ENCODE peak calls at places on chromosomes 7 and 10, in seven cellular contexts. One of them, this sample, is unnamed.

GRCh38 chr10:14602807-14603538 is 171.7 kb downstream of the FAM107B start:
- DNase-seq in NCI-H2107: no peak
- DNase-seq in stimulated activated CD8-positive, alpha-beta memory T cell treated with anti-CD3 and anti-CD28 coated beads, Interleukin-7, amount 100 ng/mL, for 4 hours: no peak
- DNase-seq in posterior vena cava: no peak
- DNase-seq in T-helper 9 cell: no peak
- DNase-seq in NCI-H1436 treated with DMSO at 0.1 percent for 48 hours: no peak
- DNase-seq in midbrain: no peak
- DNase-seq in this sample: no peak

GRCh38 chr7:134750083-134751062 is 29.1 kb upstream of the CALD1 start:
- DNase-seq in T-helper 9 cell: peak; percentile 69
- DNase-seq in stimulated activated CD8-positive, alpha-beta memory T cell treated with anti-CD3 and anti-CD28 coated beads, Interleukin-7, amount 100 ng/mL, for 4 hours: peak; percentile 34
- DNase-seq in posterior vena cava: no peak
- DNase-seq in NCI-H1436 treated with DMSO at 0.1 percent for 48 hours: no peak
- DNase-seq in midbrain: peak; percentile 41
- DNase-seq in NCI-H2107: no peak
- DNase-seq in this sample: peak; percentile 59

GRCh38 chr10:130171196-130171595 is 35.0 kb downstream of the GLRX3 start:
- DNase-seq in midbrain: no peak
- DNase-seq in posterior vena cava: no peak
- DNase-seq in stimulated activated CD8-positive, alpha-beta memory T cell treated with anti-CD3 and anti-CD28 coated beads, Interleukin-7, amount 100 ng/mL, for 4 hours: no peak
- DNase-seq in T-helper 9 cell: no peak
- DNase-seq in NCI-H1436 treated with DMSO at 0.1 percent for 48 hours: no peak
- DNase-seq in NCI-H2107: no peak
- DNase-seq in this sample: no peak

GRCh38 chr7:107946881-107947280 is 55.9 kb downstream of the DLD start:
- DNase-seq in stimulated activated CD8-positive, alpha-beta memory T cell treated with anti-CD3 and anti-CD28 coated beads, Interleukin-7, amount 100 ng/mL, for 4 hours: no peak
- DNase-seq in midbrain: no peak
- DNase-seq in NCI-H2107: no peak
- DNase-seq in NCI-H1436 treated with DMSO at 0.1 percent for 48 hours: no peak
- DNase-seq in posterior vena cava: no peak
- DNase-seq in T-helper 9 cell: no peak
- DNase-seq in this sample: no peak

GRCh38 chr10:123766761-123767160 is 100.6 kb downstream of the GPR26 start:
- DNase-seq in T-helper 9 cell: no peak
- DNase-seq in stimulated activated CD8-positive, alpha-beta memory T cell treated with anti-CD3 and anti-CD28 coated beads, Interleukin-7, amount 100 ng/mL, for 4 hours: no peak
- DNase-seq in midbrain: no peak
- DNase-seq in NCI-H1436 treated with DMSO at 0.1 percent for 48 hours: no peak
- DNase-seq in posterior vena cava: no peak
- DNase-seq in NCI-H2107: no peak
- DNase-seq in this sample: no peak

GRCh38 chr7:147483634-147484292 is 1106.8 kb upstream of the C7orf33 start:
- DNase-seq in NCI-H2107: no peak
- DNase-seq in stimulated activated CD8-positive, alpha-beta memory T cell treated with anti-CD3 and anti-CD28 coated beads, Interleukin-7, amount 100 ng/mL, for 4 hours: no peak
- DNase-seq in T-helper 9 cell: no peak
- DNase-seq in posterior vena cava: no peak
- DNase-seq in midbrain: no peak
- DNase-seq in NCI-H1436 treated with DMSO at 0.1 percent for 48 hours: no peak
- DNase-seq in this sample: no peak

GRCh38 chr7:25851332-25852248 is 300.4 kb upstream of the NFE2L3 start:
- DNase-seq in posterior vena cava: peak; percentile 93
- DNase-seq in NCI-H1436 treated with DMSO at 0.1 percent for 48 hours: no peak
- DNase-seq in stimulated activated CD8-positive, alpha-beta memory T cell treated with anti-CD3 and anti-CD28 coated beads, Interleukin-7, amount 100 ng/mL, for 4 hours: no peak
- DNase-seq in T-helper 9 cell: no peak
- DNase-seq in NCI-H2107: peak; percentile 80
- DNase-seq in midbrain: peak; percentile 89
- DNase-seq in this sample: peak; percentile 87

GRCh38 chr7:50367570-50367969 is 63.1 kb downstream of the IKZF1 start:
- DNase-seq in stimulated activated CD8-positive, alpha-beta memory T cell treated with anti-CD3 and anti-CD28 coated beads, Interleukin-7, amount 100 ng/mL, for 4 hours: no peak
- DNase-seq in midbrain: no peak
- DNase-seq in NCI-H2107: no peak
- DNase-seq in T-helper 9 cell: no peak
- DNase-seq in NCI-H1436 treated with DMSO at 0.1 percent for 48 hours: no peak
- DNase-seq in posterior vena cava: no peak
- DNase-seq in this sample: no peak

GRCh38 chr7:19113855-19114590 is 3.4 kb downstream of the TWIST1 start:
- DNase-seq in T-helper 9 cell: no peak
- DNase-seq in posterior vena cava: no peak
- DNase-seq in NCI-H1436 treated with DMSO at 0.1 percent for 48 hours: no peak
- DNase-seq in midbrain: no peak
- DNase-seq in stimulated activated CD8-positive, alpha-beta memory T cell treated with anti-CD3 and anti-CD28 coated beads, Interleukin-7, amount 100 ng/mL, for 4 hours: no peak
- DNase-seq in NCI-H2107: no peak
- DNase-seq in this sample: no peak

GRCh38 chr10:43574035-43574892 is at the start of gene ZNF239:
- DNase-seq in posterior vena cava: peak; percentile 97
- DNase-seq in midbrain: peak; percentile 88
- DNase-seq in T-helper 9 cell: peak; percentile 62
- DNase-seq in NCI-H1436 treated with DMSO at 0.1 percent for 48 hours: no peak
- DNase-seq in NCI-H2107: no peak
- DNase-seq in stimulated activated CD8-positive, alpha-beta memory T cell treated with anti-CD3 and anti-CD28 coated beads, Interleukin-7, amount 100 ng/mL, for 4 hours: peak; percentile 73
- DNase-seq in this sample: peak; percentile 91

GRCh38 chr10:44510716-44511115 is 125.8 kb upstream of the CXCL12 start:
- DNase-seq in stimulated activated CD8-positive, alpha-beta memory T cell treated with anti-CD3 and anti-CD28 coated beads, Interleukin-7, amount 100 ng/mL, for 4 hours: no peak
- DNase-seq in posterior vena cava: no peak
- DNase-seq in T-helper 9 cell: no peak
- DNase-seq in midbrain: no peak
- DNase-seq in NCI-H2107: no peak
- DNase-seq in NCI-H1436 treated with DMSO at 0.1 percent for 48 hours: no peak
- DNase-seq in this sample: no peak

GRCh38 chr10:72027498-72027897 is 60.9 kb downstream of the SPOCK2 start:
- DNase-seq in posterior vena cava: no peak
- DNase-seq in NCI-H2107: no peak
- DNase-seq in midbrain: no peak
- DNase-seq in T-helper 9 cell: no peak
- DNase-seq in stimulated activated CD8-positive, alpha-beta memory T cell treated with anti-CD3 and anti-CD28 coated beads, Interleukin-7, amount 100 ng/mL, for 4 hours: no peak
- DNase-seq in NCI-H1436 treated with DMSO at 0.1 percent for 48 hours: no peak
- DNase-seq in this sample: no peak

GRCh38 chr7:83468251-83468739 is 180.6 kb downstream of the SEMA3E start:
- DNase-seq in NCI-H1436 treated with DMSO at 0.1 percent for 48 hours: peak; percentile 31
- DNase-seq in midbrain: peak; percentile 60
- DNase-seq in T-helper 9 cell: no peak
- DNase-seq in posterior vena cava: peak; percentile 92
- DNase-seq in stimulated activated CD8-positive, alpha-beta memory T cell treated with anti-CD3 and anti-CD28 coated beads, Interleukin-7, amount 100 ng/mL, for 4 hours: no peak
- DNase-seq in NCI-H2107: peak; percentile 24
- DNase-seq in this sample: peak; percentile 83

GRCh38 chr7:50507898-50508470 is 57.2 kb downstream of the DDC start:
- DNase-seq in midbrain: no peak
- DNase-seq in NCI-H1436 treated with DMSO at 0.1 percent for 48 hours: peak; percentile 81
- DNase-seq in T-helper 9 cell: no peak
- DNase-seq in stimulated activated CD8-positive, alpha-beta memory T cell treated with anti-CD3 and anti-CD28 coated beads, Interleukin-7, amount 100 ng/mL, for 4 hours: no peak
- DNase-seq in posterior vena cava: no peak
- DNase-seq in NCI-H2107: peak; percentile 89
- DNase-seq in this sample: no peak

GRCh38 chr7:88928266-88928665 is 132.7 kb upstream of the TEX47 start:
- DNase-seq in stimulated activated CD8-positive, alpha-beta memory T cell treated with anti-CD3 and anti-CD28 coated beads, Interleukin-7, amount 100 ng/mL, for 4 hours: no peak
- DNase-seq in NCI-H1436 treated with DMSO at 0.1 percent for 48 hours: no peak
- DNase-seq in T-helper 9 cell: no peak
- DNase-seq in NCI-H2107: no peak
- DNase-seq in midbrain: no peak
- DNase-seq in posterior vena cava: no peak
- DNase-seq in this sample: no peak

GRCh38 chr10:70132098-70133029 is at the start of gene AIFM2:
- DNase-seq in midbrain: no peak
- DNase-seq in NCI-H1436 treated with DMSO at 0.1 percent for 48 hours: no peak
- DNase-seq in posterior vena cava: peak; percentile 92
- DNase-seq in T-helper 9 cell: peak; percentile 14
- DNase-seq in NCI-H2107: no peak
- DNase-seq in stimulated activated CD8-positive, alpha-beta memory T cell treated with anti-CD3 and anti-CD28 coated beads, Interleukin-7, amount 100 ng/mL, for 4 hours: no peak
- DNase-seq in this sample: no peak

GRCh38 chr10:129877773-129878371 is 86.2 kb downstream of the EBF3 start:
- DNase-seq in NCI-H2107: no peak
- DNase-seq in stimulated activated CD8-positive, alpha-beta memory T cell treated with anti-CD3 and anti-CD28 coated beads, Interleukin-7, amount 100 ng/mL, for 4 hours: peak; percentile 3
- DNase-seq in posterior vena cava: no peak
- DNase-seq in midbrain: no peak
- DNase-seq in T-helper 9 cell: peak; percentile 11
- DNase-seq in NCI-H1436 treated with DMSO at 0.1 percent for 48 hours: no peak
- DNase-seq in this sample: no peak

GRCh38 chr10:28612877-28613276 is 64.4 kb upstream of the BAMBI start:
- DNase-seq in midbrain: no peak
- DNase-seq in stimulated activated CD8-positive, alpha-beta memory T cell treated with anti-CD3 and anti-CD28 coated beads, Interleukin-7, amount 100 ng/mL, for 4 hours: no peak
- DNase-seq in T-helper 9 cell: no peak
- DNase-seq in NCI-H1436 treated with DMSO at 0.1 percent for 48 hours: no peak
- DNase-seq in posterior vena cava: no peak
- DNase-seq in NCI-H2107: no peak
- DNase-seq in this sample: no peak

GRCh38 chr10:129754211-129755050 is 209.6 kb downstream of the EBF3 start:
- DNase-seq in NCI-H2107: no peak
- DNase-seq in posterior vena cava: peak; percentile 30
- DNase-seq in NCI-H1436 treated with DMSO at 0.1 percent for 48 hours: no peak
- DNase-seq in stimulated activated CD8-positive, alpha-beta memory T cell treated with anti-CD3 and anti-CD28 coated beads, Interleukin-7, amount 100 ng/mL, for 4 hours: no peak
- DNase-seq in midbrain: no peak
- DNase-seq in T-helper 9 cell: no peak
- DNase-seq in this sample: no peak

GRCh38 chr7:145031162-145031561 is 195.3 kb upstream of the TPK1 start:
- DNase-seq in stimulated activated CD8-positive, alpha-beta memory T cell treated with anti-CD3 and anti-CD28 coated beads, Interleukin-7, amount 100 ng/mL, for 4 hours: no peak
- DNase-seq in NCI-H1436 treated with DMSO at 0.1 percent for 48 hours: no peak
- DNase-seq in T-helper 9 cell: no peak
- DNase-seq in midbrain: no peak
- DNase-seq in posterior vena cava: no peak
- DNase-seq in NCI-H2107: no peak
- DNase-seq in this sample: no peak

GRCh38 chr10:1297566-1298301 is 241.5 kb downstream of the WDR37 start:
- DNase-seq in NCI-H1436 treated with DMSO at 0.1 percent for 48 hours: no peak
- DNase-seq in midbrain: peak; percentile 60
- DNase-seq in stimulated activated CD8-positive, alpha-beta memory T cell treated with anti-CD3 and anti-CD28 coated beads, Interleukin-7, amount 100 ng/mL, for 4 hours: no peak
- DNase-seq in posterior vena cava: no peak
- DNase-seq in T-helper 9 cell: no peak
- DNase-seq in NCI-H2107: no peak
- DNase-seq in this sample: peak; percentile 57

GRCh38 chr10:52598936-52599335 is 173.6 kb downstream of the MBL2 start:
- DNase-seq in NCI-H2107: no peak
- DNase-seq in stimulated activated CD8-positive, alpha-beta memory T cell treated with anti-CD3 and anti-CD28 coated beads, Interleukin-7, amount 100 ng/mL, for 4 hours: no peak
- DNase-seq in posterior vena cava: no peak
- DNase-seq in T-helper 9 cell: no peak
- DNase-seq in NCI-H1436 treated with DMSO at 0.1 percent for 48 hours: no peak
- DNase-seq in midbrain: no peak
- DNase-seq in this sample: no peak

GRCh38 chr7:25926891-25927625 is 224.9 kb upstream of the NFE2L3 start:
- DNase-seq in midbrain: no peak
- DNase-seq in NCI-H2107: no peak
- DNase-seq in posterior vena cava: no peak
- DNase-seq in T-helper 9 cell: no peak
- DNase-seq in NCI-H1436 treated with DMSO at 0.1 percent for 48 hours: no peak
- DNase-seq in stimulated activated CD8-positive, alpha-beta memory T cell treated with anti-CD3 and anti-CD28 coated beads, Interleukin-7, amount 100 ng/mL, for 4 hours: no peak
- DNase-seq in this sample: no peak

GRCh38 chr7:38716397-38716796 is 85.2 kb upstream of the AMPH start:
- DNase-seq in NCI-H1436 treated with DMSO at 0.1 percent for 48 hours: no peak
- DNase-seq in stimulated activated CD8-positive, alpha-beta memory T cell treated with anti-CD3 and anti-CD28 coated beads, Interleukin-7, amount 100 ng/mL, for 4 hours: no peak
- DNase-seq in NCI-H2107: no peak
- DNase-seq in posterior vena cava: no peak
- DNase-seq in midbrain: no peak
- DNase-seq in T-helper 9 cell: no peak
- DNase-seq in this sample: no peak

GRCh38 chr10:50987934-50988333 is 86.4 kb upstream of the PRKG1 start:
- DNase-seq in stimulated activated CD8-positive, alpha-beta memory T cell treated with anti-CD3 and anti-CD28 coated beads, Interleukin-7, amount 100 ng/mL, for 4 hours: no peak
- DNase-seq in midbrain: no peak
- DNase-seq in T-helper 9 cell: no peak
- DNase-seq in NCI-H2107: no peak
- DNase-seq in NCI-H1436 treated with DMSO at 0.1 percent for 48 hours: no peak
- DNase-seq in posterior vena cava: no peak
- DNase-seq in this sample: no peak

GRCh38 chr10:14560274-14560673 is 214.4 kb downstream of the FAM107B start:
- DNase-seq in NCI-H1436 treated with DMSO at 0.1 percent for 48 hours: no peak
- DNase-seq in NCI-H2107: no peak
- DNase-seq in T-helper 9 cell: peak; percentile 50
- DNase-seq in midbrain: no peak
- DNase-seq in posterior vena cava: no peak
- DNase-seq in stimulated activated CD8-positive, alpha-beta memory T cell treated with anti-CD3 and anti-CD28 coated beads, Interleukin-7, amount 100 ng/mL, for 4 hours: peak; percentile 71
- DNase-seq in this sample: peak; percentile 53

GRCh38 chr7:128743112-128743772 is 4.1 kb downstream of the CALU start:
- DNase-seq in stimulated activated CD8-positive, alpha-beta memory T cell treated with anti-CD3 and anti-CD28 coated beads, Interleukin-7, amount 100 ng/mL, for 4 hours: no peak
- DNase-seq in NCI-H1436 treated with DMSO at 0.1 percent for 48 hours: no peak
- DNase-seq in T-helper 9 cell: no peak
- DNase-seq in posterior vena cava: no peak
- DNase-seq in midbrain: no peak
- DNase-seq in NCI-H2107: no peak
- DNase-seq in this sample: no peak

GRCh38 chr10:102982281-102982680 is 64.2 kb downstream of the CNNM2 start:
- DNase-seq in stimulated activated CD8-positive, alpha-beta memory T cell treated with anti-CD3 and anti-CD28 coated beads, Interleukin-7, amount 100 ng/mL, for 4 hours: no peak
- DNase-seq in NCI-H2107: no peak
- DNase-seq in NCI-H1436 treated with DMSO at 0.1 percent for 48 hours: no peak
- DNase-seq in posterior vena cava: no peak
- DNase-seq in T-helper 9 cell: no peak
- DNase-seq in midbrain: no peak
- DNase-seq in this sample: no peak

GRCh38 chr10:84262190-84262956 is 17.5 kb downstream of the RGR start:
- DNase-seq in stimulated activated CD8-positive, alpha-beta memory T cell treated with anti-CD3 and anti-CD28 coated beads, Interleukin-7, amount 100 ng/mL, for 4 hours: no peak
- DNase-seq in NCI-H2107: no peak
- DNase-seq in T-helper 9 cell: no peak
- DNase-seq in posterior vena cava: no peak
- DNase-seq in NCI-H1436 treated with DMSO at 0.1 percent for 48 hours: no peak
- DNase-seq in midbrain: no peak
- DNase-seq in this sample: no peak

GRCh38 chr10:68871105-68871711 is 29.9 kb upstream of the DDX50 start:
- DNase-seq in NCI-H1436 treated with DMSO at 0.1 percent for 48 hours: no peak
- DNase-seq in midbrain: no peak
- DNase-seq in stimulated activated CD8-positive, alpha-beta memory T cell treated with anti-CD3 and anti-CD28 coated beads, Interleukin-7, amount 100 ng/mL, for 4 hours: no peak
- DNase-seq in T-helper 9 cell: no peak
- DNase-seq in NCI-H2107: no peak
- DNase-seq in posterior vena cava: no peak
- DNase-seq in this sample: no peak

GRCh38 chr10:67666416-67667043 is 29.5 kb downstream of the CTNNA3 start:
- DNase-seq in stimulated activated CD8-positive, alpha-beta memory T cell treated with anti-CD3 and anti-CD28 coated beads, Interleukin-7, amount 100 ng/mL, for 4 hours: no peak
- DNase-seq in posterior vena cava: no peak
- DNase-seq in NCI-H1436 treated with DMSO at 0.1 percent for 48 hours: no peak
- DNase-seq in midbrain: peak; percentile 56
- DNase-seq in T-helper 9 cell: no peak
- DNase-seq in NCI-H2107: no peak
- DNase-seq in this sample: peak; percentile 39

GRCh38 chr10:104809288-104810090 is 168.4 kb downstream of the SORCS3 start:
- DNase-seq in midbrain: no peak
- DNase-seq in stimulated activated CD8-positive, alpha-beta memory T cell treated with anti-CD3 and anti-CD28 coated beads, Interleukin-7, amount 100 ng/mL, for 4 hours: no peak
- DNase-seq in T-helper 9 cell: no peak
- DNase-seq in NCI-H1436 treated with DMSO at 0.1 percent for 48 hours: peak; percentile 52
- DNase-seq in NCI-H2107: no peak
- DNase-seq in posterior vena cava: no peak
- DNase-seq in this sample: no peak

GRCh38 chr10:110340821-110341220 is 36.1 kb upstream of the SMNDC1 start:
- DNase-seq in midbrain: no peak
- DNase-seq in NCI-H2107: no peak
- DNase-seq in NCI-H1436 treated with DMSO at 0.1 percent for 48 hours: no peak
- DNase-seq in stimulated activated CD8-positive, alpha-beta memory T cell treated with anti-CD3 and anti-CD28 coated beads, Interleukin-7, amount 100 ng/mL, for 4 hours: no peak
- DNase-seq in T-helper 9 cell: no peak
- DNase-seq in posterior vena cava: no peak
- DNase-seq in this sample: no peak

GRCh38 chr10:94314913-94315545 is 47.7 kb downstream of the NOC3L start:
- DNase-seq in NCI-H1436 treated with DMSO at 0.1 percent for 48 hours: no peak
- DNase-seq in T-helper 9 cell: no peak
- DNase-seq in stimulated activated CD8-positive, alpha-beta memory T cell treated with anti-CD3 and anti-CD28 coated beads, Interleukin-7, amount 100 ng/mL, for 4 hours: no peak
- DNase-seq in posterior vena cava: no peak
- DNase-seq in NCI-H2107: no peak
- DNase-seq in midbrain: no peak
- DNase-seq in this sample: no peak

GRCh38 chr10:115129752-115130151 is 36.6 kb downstream of the ATRNL1 start:
- DNase-seq in NCI-H2107: no peak
- DNase-seq in midbrain: peak; percentile 51
- DNase-seq in T-helper 9 cell: no peak
- DNase-seq in posterior vena cava: no peak
- DNase-seq in NCI-H1436 treated with DMSO at 0.1 percent for 48 hours: no peak
- DNase-seq in stimulated activated CD8-positive, alpha-beta memory T cell treated with anti-CD3 and anti-CD28 coated beads, Interleukin-7, amount 100 ng/mL, for 4 hours: no peak
- DNase-seq in this sample: peak; percentile 8